ENCODE peak calls at places on chromosomes 4 and X, in five cellular contexts. Q is GM23248, I is PC-3, O is HCT116, N is fibroblast of lung. L is an unnamed sample.

GRCh38 chr4:85495621-85496020 is 20.7 kb downstream of the ARHGAP24 start:
- DNase-seq in Q (peak), I (no peak), O (no peak), N (no peak), L (no peak)

GRCh38 chr4:152256996-152257395 is 278.9 kb downstream of the FBXW7 start:
- DNase-seq in Q (no peak), I (no peak), O (no peak), N (no peak), L (no peak)

GRCh38 chr4:140163029-140163810 is 9.2 kb upstream of the MAML3 start:
- DNase-seq in Q (peak), I (no peak), O (no peak), N (peak), L (peak)

GRCh38 chr4:100823993-100824323 is 306.1 kb upstream of the EMCN start:
- DNase-seq in Q (no peak), I (no peak), O (no peak), N (no peak), L (no peak)

GRCh38 chr4:55512077-55512476 is 34.6 kb downstream of the CLOCK start:
- DNase-seq in Q (no peak), I (no peak), O (no peak), N (no peak), L (no peak)

GRCh38 chr4:8607603-8608481 is 15.3 kb downstream of the CPZ start:
- DNase-seq in Q (peak), I (peak), O (no peak), N (no peak), L (peak)

GRCh38 chr4:6322761-6323566 is 53.3 kb downstream of the WFS1 start:
- DNase-seq in Q (no peak), I (no peak), O (no peak), N (no peak), L (no peak)

GRCh38 chrX:72470111-72470510 is 102.5 kb downstream of the HDAC8 start:
- DNase-seq in Q (no peak), I (no peak), O (no peak), N (no peak), L (no peak)

GRCh38 chr4:35358001-35358584 is 886.2 kb downstream of the ARAP2 start:
- DNase-seq in Q (no peak), I (peak), O (peak), N (no peak), L (peak)

GRCh38 chrX:80765226-80765625 is 44.5 kb downstream of the BRWD3 start:
- DNase-seq in Q (peak), I (peak), O (no peak), N (peak), L (no peak)

DNA sequence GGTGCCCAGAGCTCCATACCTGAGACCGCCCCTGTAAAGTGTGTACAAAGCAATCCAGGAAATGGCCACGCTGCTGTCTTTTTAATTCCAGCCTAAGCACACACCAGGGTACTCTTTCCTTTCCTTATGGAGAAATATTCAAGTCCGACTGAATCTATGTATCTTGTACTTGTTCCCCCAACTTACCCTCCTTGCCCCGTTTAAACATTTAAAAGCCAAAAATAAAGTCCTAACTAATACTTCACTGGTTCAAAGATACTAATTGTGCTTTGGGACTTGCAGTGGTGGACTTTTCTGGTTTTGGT is 731 bp upstream of the AMMECR1 start:
- DNase-seq in Q (no peak), I (peak), O (no peak), N (no peak), L (no peak)
- H3K9ac ChIP-seq in Q (peak), I (peak), O (peak), N (peak), L (no peak)

GRCh38 chrX:101276238-101276637 is 14.9 kb downstream of the TAF7L start:
- DNase-seq in Q (no peak), I (no peak), O (no peak), N (no peak), L (no peak)
- TF ChIP-seq EZH2 in Q (no peak), I (no peak), O (no peak), N (no peak), L (no peak)

GRCh38 chrX:3712080-3712869 is 1.2 kb downstream of the PRKX start:
- DNase-seq in Q (peak), I (peak), O (no peak), N (peak), L (peak)
- H3K9ac ChIP-seq in Q (peak), I (peak), O (peak), N (peak), L (no peak)

DNA sequence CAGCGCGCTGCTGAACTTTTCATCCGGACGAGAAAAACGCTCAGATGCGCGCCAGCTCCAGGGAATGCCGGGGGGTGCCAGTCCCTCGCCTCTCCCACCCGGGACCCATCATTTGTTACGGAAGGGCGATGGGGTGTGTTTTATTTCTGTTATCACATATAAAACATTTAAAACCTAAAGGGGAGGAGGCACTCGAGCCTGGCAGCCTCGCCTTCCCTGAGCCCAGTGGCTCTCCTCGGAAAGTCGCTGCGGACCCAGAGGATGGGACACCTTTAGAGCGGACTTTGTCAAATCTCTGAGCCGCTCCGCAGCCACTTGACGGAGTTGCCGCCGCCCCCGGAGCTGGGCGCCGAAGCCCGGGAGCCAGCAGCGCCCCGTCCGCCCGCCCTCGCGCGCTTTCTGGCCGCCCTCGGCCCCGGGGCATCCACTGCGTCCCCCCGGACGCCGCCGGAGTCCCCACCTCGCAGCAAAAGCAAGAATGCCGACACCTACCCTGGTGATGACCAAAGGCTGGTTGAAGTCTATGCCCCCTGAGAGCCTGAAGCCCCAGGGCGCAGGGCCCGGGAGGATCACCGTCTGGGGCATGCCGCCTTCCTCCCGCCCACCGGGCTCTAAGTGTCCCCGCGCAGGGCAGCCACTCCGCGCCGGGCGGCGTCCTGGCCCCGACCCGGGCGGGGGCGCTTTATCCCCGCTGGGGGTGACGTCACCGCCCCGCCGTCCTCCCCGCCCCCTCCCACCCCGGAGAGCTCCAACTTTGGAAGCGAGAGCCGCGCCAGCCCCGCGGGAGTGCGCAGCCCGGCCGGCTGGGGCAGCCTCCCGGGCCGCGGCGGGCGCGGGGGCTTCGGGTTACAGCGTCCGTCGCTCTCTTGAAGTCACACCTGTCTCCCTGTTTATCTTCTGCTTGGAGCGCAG is at the start of gene PDLIM3:
- DNase-seq in Q (peak), I (no peak), O (peak), N (no peak), L (peak)
- TF ChIP-seq EZH2 in Q (no peak), I (peak), O (no peak), N (peak), L (no peak)

DNA sequence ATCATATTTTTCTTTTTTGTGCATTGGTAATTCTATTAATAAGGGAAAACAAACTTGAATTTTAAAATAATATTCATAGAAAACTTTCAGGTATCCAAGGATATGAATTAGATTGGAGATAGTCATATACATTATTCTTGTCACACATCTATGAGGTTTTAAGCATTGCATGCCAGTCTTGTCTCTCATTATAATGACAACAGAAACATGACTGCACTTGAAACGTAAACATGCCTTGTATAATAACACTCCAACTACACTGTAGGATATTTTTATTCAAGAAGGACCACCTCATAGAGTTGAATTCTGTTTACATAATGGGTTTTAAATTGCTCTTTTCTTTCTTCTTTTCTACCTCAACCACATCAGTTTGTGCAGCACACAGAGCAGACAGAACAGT is 104.5 kb downstream of the DCAF8L2 start:
- DNase-seq in Q (no peak), I (no peak), O (no peak), N (no peak), L (no peak)
- H3K9ac ChIP-seq in Q (no peak), I (no peak), O (no peak), N (no peak), L (no peak)

GRCh38 chrX:48589482-48590162 is 7.7 kb upstream of the WDR13 start:
- DNase-seq in Q (no peak), I (no peak), O (no peak), N (peak), L (no peak)
- TF ChIP-seq EZH2 in Q (no peak), I (no peak), O (no peak), N (no peak), L (no peak)

GRCh38 chrX:17632942-17633341 is 104.4 kb upstream of the SCML1 start:
- DNase-seq in Q (peak), I (peak), O (no peak), N (peak), L (no peak)
- H3K9ac ChIP-seq in Q (peak), I (no peak), O (no peak), N (no peak), L (no peak)